ENCODE peak calls at places on chromosomes 6 and 20, in five cellular contexts. J, C, Z, M and S are unnamed samples.

GRCh38 chr6:169328112-169328801 is 74.6 kb upstream of the THBS2 start:
- DNase-seq in M (no peak), J (peak), C (no peak), Z (no peak), S (no peak)

GRCh38 chr20:58717278-58718091 is 24.9 kb downstream of the NPEPL1 start:
- DNase-seq in C (no peak), J (no peak), Z (no peak), M (peak), S (no peak)

GRCh38 chr6:144334150-144334708 is 49.1 kb downstream of the UTRN start:
- DNase-seq in J (no peak), Z (no peak), C (peak), M (no peak), S (no peak)

GRCh38 chr6:5936140-5936539 is 70.6 kb downstream of the NRN1 start:
- DNase-seq in M (no peak), Z (no peak), J (no peak), C (no peak), S (no peak)

GRCh38 chr20:34316191-34316814 is 13.1 kb upstream of the AHCY start:
- DNase-seq in J (peak), M (no peak), Z (no peak), C (no peak), S (no peak)

GRCh38 chr6:107618672-107619071 is 128.8 kb downstream of the SOBP start:
- DNase-seq in C (no peak), Z (no peak), M (no peak), J (no peak), S (no peak)

GRCh38 chr20:54290636-54291035 is 82.7 kb downstream of the PFDN4 start:
- DNase-seq in Z (no peak), M (no peak), J (no peak), C (no peak), S (no peak)

GRCh38 chr6:25481267-25481666 is 170.7 kb upstream of the SCGN start:
- DNase-seq in Z (no peak), J (no peak), M (no peak), C (no peak), S (no peak)